ENCODE peak calls at places on chromosomes 2 and 18, in nine cellular contexts. One of them, this sample, is unnamed. For H3K36me3, the result is how much of the 10 kb centered on the place peaks cover.

GRCh38 chr2:119254601-119255080 is 31.0 kb downstream of the STEAP3 start:
- DNase-seq in neuronal stem cell: no peak
- DNase-seq in K562: no peak
- DNase-seq in astrocyte: no peak
- DNase-seq in mammary epithelial cell: no peak
- DNase-seq in adrenal gland: no peak
- DNase-seq in aorta: peak
- DNase-seq in trophoblast cell: no peak
- DNase-seq in pancreas: no peak
- DNase-seq in this sample: no peak

GRCh38 chr2:2939078-2939795 is 438.4 kb downstream of the EIPR1 start:
- DNase-seq in neuronal stem cell: no peak
- DNase-seq in K562: no peak
- DNase-seq in astrocyte: no peak
- DNase-seq in mammary epithelial cell: no peak
- DNase-seq in adrenal gland: no peak
- DNase-seq in aorta: no peak
- DNase-seq in trophoblast cell: no peak
- DNase-seq in pancreas: no peak
- DNase-seq in this sample: no peak

GRCh38 chr18:37042381-37042780 is 213.5 kb downstream of the KIAA1328 start:
- DNase-seq in neuronal stem cell: no peak
- DNase-seq in K562: no peak
- DNase-seq in astrocyte: no peak
- DNase-seq in mammary epithelial cell: no peak
- DNase-seq in adrenal gland: no peak
- DNase-seq in aorta: no peak
- DNase-seq in trophoblast cell: no peak
- DNase-seq in pancreas: no peak
- DNase-seq in this sample: no peak

GRCh38 chr2:153455856-153456255 is 22.7 kb downstream of the RPRM start:
- DNase-seq in neuronal stem cell: no peak
- DNase-seq in K562: no peak
- DNase-seq in astrocyte: no peak
- DNase-seq in mammary epithelial cell: no peak
- DNase-seq in adrenal gland: no peak
- DNase-seq in aorta: no peak
- DNase-seq in trophoblast cell: no peak
- DNase-seq in pancreas: no peak
- DNase-seq in this sample: no peak

GRCh38 chr2:113357071-113357470 is 78.3 kb upstream of the PAX8 start:
- DNase-seq in neuronal stem cell: no peak
- DNase-seq in K562: no peak
- DNase-seq in astrocyte: no peak
- DNase-seq in mammary epithelial cell: no peak
- DNase-seq in adrenal gland: no peak
- DNase-seq in aorta: no peak
- DNase-seq in trophoblast cell: no peak
- DNase-seq in pancreas: no peak
- DNase-seq in this sample: no peak

GRCh38 chr2:100482741-100483140 is 12.5 kb downstream of the NMS start:
- DNase-seq in neuronal stem cell: no peak
- DNase-seq in K562: peak
- DNase-seq in astrocyte: no peak
- DNase-seq in mammary epithelial cell: no peak
- DNase-seq in adrenal gland: no peak
- DNase-seq in aorta: no peak
- DNase-seq in trophoblast cell: no peak
- DNase-seq in pancreas: no peak
- DNase-seq in this sample: no peak

GRCh38 chr2:223989860-223990237 is 32.6 kb downstream of the MRPL44 start:
- DNase-seq in neuronal stem cell: no peak
- DNase-seq in K562: no peak
- DNase-seq in astrocyte: no peak
- DNase-seq in mammary epithelial cell: no peak
- DNase-seq in adrenal gland: no peak
- DNase-seq in aorta: no peak
- DNase-seq in trophoblast cell: no peak
- DNase-seq in pancreas: no peak
- DNase-seq in this sample: no peak

GRCh38 chr2:222919841-222920609 is 59.2 kb downstream of the ACSL3 start:
- DNase-seq in neuronal stem cell: no peak
- DNase-seq in K562: peak
- DNase-seq in astrocyte: peak
- DNase-seq in mammary epithelial cell: peak
- DNase-seq in adrenal gland: no peak
- DNase-seq in aorta: no peak
- DNase-seq in trophoblast cell: no peak
- DNase-seq in pancreas: no peak
- DNase-seq in this sample: no peak

GRCh38 chr18:1052301-1052700 is 147.6 kb downstream of the ADCYAP1 start:
- DNase-seq in neuronal stem cell: no peak
- DNase-seq in K562: no peak
- DNase-seq in astrocyte: no peak
- DNase-seq in mammary epithelial cell: no peak
- DNase-seq in adrenal gland: no peak
- DNase-seq in aorta: no peak
- DNase-seq in trophoblast cell: no peak
- DNase-seq in pancreas: no peak
- DNase-seq in this sample: no peak

GRCh38 chr2:60468390-60469085 is 84.9 kb downstream of the BCL11A start:
- DNase-seq in neuronal stem cell: no peak
- DNase-seq in K562: no peak
- DNase-seq in astrocyte: peak
- DNase-seq in mammary epithelial cell: peak
- DNase-seq in adrenal gland: no peak
- DNase-seq in aorta: no peak
- DNase-seq in trophoblast cell: no peak
- DNase-seq in pancreas: no peak
- DNase-seq in this sample: no peak

DNA sequence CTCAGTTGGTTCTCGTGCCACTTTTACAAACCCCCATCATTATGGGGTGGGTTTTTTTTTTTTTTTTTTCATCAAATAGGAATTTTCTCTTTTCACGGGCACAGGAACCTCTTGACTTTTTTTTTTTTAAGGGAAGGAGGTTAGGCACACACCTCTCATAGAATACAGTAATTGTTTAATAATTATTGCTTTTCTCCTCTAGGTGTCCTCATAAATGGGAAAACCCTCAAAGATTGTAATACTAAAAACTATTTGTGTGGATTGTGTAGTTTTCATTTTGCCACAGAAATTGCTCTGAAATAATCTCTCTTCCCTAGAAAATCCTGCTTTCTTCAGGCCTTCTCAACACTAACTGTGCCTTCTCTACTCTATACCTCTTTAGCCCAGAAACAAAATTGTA is 147.3 kb downstream of the GREB1L start:
- DNase-seq in neuronal stem cell: no peak
- DNase-seq in K562: no peak
- DNase-seq in astrocyte: no peak
- DNase-seq in mammary epithelial cell: no peak
- DNase-seq in adrenal gland: no peak
- DNase-seq in aorta: no peak
- DNase-seq in trophoblast cell: no peak
- DNase-seq in pancreas: no peak
- DNase-seq in this sample: no peak
- H3K36me3 ChIP-seq in neuronal stem cell: under half
- H3K36me3 ChIP-seq in K562: under half
- H3K36me3 ChIP-seq in astrocyte: under half
- H3K36me3 ChIP-seq in mammary epithelial cell: under half
- H3K36me3 ChIP-seq in adrenal gland: under half
- H3K36me3 ChIP-seq in aorta: under half
- H3K36me3 ChIP-seq in trophoblast cell: under half
- H3K36me3 ChIP-seq in pancreas: under half
- H3K36me3 ChIP-seq in this sample: under half

DNA sequence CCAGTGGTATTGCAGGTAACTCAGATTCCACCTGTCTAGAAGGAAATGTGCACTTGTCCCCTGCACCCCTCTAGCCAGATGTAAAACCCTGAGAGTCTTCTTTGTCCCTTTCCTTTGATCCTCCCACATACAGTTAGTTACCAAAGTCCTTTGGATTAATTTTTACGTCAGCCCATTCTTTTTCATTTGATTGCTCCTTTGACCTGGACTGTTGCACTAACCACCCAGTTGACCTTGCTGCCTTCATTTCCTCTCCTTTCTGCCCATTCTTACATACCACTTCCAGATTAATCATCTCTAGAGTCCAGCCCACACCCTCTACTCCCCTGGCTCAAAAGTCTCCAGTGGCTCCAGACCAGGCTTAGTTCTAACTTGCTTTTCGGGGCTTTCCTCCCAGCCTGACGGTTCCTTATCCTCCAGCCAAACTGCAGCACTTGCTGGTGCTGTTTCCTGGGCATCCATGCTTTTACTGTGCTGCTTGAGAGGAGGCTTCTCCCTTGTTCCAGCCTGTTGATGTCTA is 99.3 kb downstream of the SPTBN1 start:
- DNase-seq in neuronal stem cell: no peak
- DNase-seq in K562: no peak
- DNase-seq in astrocyte: no peak
- DNase-seq in mammary epithelial cell: peak
- DNase-seq in adrenal gland: no peak
- DNase-seq in aorta: no peak
- DNase-seq in trophoblast cell: no peak
- DNase-seq in pancreas: no peak
- DNase-seq in this sample: no peak
- H3K36me3 ChIP-seq in neuronal stem cell: under half
- H3K36me3 ChIP-seq in K562: under half
- H3K36me3 ChIP-seq in astrocyte: under half
- H3K36me3 ChIP-seq in mammary epithelial cell: under half
- H3K36me3 ChIP-seq in adrenal gland: under half
- H3K36me3 ChIP-seq in aorta: under half
- H3K36me3 ChIP-seq in trophoblast cell: under half
- H3K36me3 ChIP-seq in pancreas: under half
- H3K36me3 ChIP-seq in this sample: under half

GRCh38 chr2:151721161-151721560 is 13.1 kb downstream of the NEB start:
- DNase-seq in neuronal stem cell: no peak
- DNase-seq in K562: no peak
- DNase-seq in astrocyte: no peak
- DNase-seq in mammary epithelial cell: no peak
- DNase-seq in adrenal gland: peak
- DNase-seq in aorta: no peak
- DNase-seq in trophoblast cell: no peak
- DNase-seq in pancreas: no peak
- DNase-seq in this sample: no peak
- H3K36me3 ChIP-seq in neuronal stem cell: under half
- H3K36me3 ChIP-seq in K562: under half
- H3K36me3 ChIP-seq in astrocyte: under half
- H3K36me3 ChIP-seq in mammary epithelial cell: under half
- H3K36me3 ChIP-seq in adrenal gland: under half
- H3K36me3 ChIP-seq in aorta: under half
- H3K36me3 ChIP-seq in trophoblast cell: under half
- H3K36me3 ChIP-seq in pancreas: under half
- H3K36me3 ChIP-seq in this sample: under half

DNA sequence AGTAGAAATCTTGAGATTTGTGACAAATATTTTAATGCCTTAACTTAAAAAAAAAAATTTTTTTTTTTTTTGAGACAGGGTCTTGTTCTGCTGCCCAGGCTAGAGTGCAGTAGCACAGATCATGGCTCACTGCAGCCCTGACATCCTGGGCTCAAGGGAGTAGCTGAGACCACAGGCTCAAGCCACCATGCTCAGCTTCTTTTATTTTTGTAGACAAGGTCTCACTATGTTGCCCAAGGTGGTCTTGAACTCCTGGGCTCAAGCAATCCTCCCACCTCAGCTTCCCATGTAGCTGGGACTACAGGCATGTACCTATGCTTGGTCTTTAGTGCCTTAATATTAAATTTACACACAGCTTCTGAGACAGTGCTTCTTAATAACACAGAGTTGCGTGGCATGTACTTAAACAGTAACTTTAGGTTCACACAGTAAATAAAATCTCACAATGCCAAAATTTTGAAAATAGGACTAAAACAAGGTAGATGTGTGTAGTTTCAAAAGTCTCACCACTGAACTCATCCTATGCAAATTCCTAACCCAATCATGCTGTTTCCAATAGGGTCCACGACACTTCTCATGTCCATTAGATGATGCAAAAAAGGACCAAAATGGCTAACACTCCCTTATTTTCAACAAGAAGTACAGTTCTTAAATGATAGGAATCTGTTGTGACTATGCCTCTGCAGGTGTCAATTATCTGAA is 4.1 kb downstream of the HSPD1 start:
- DNase-seq in neuronal stem cell: no peak
- DNase-seq in K562: no peak
- DNase-seq in astrocyte: no peak
- DNase-seq in mammary epithelial cell: no peak
- DNase-seq in adrenal gland: no peak
- DNase-seq in aorta: no peak
- DNase-seq in trophoblast cell: no peak
- DNase-seq in pancreas: no peak
- DNase-seq in this sample: no peak
- H3K36me3 ChIP-seq in neuronal stem cell: under half
- H3K36me3 ChIP-seq in K562: half or more
- H3K36me3 ChIP-seq in astrocyte: half or more
- H3K36me3 ChIP-seq in mammary epithelial cell: half or more
- H3K36me3 ChIP-seq in adrenal gland: half or more
- H3K36me3 ChIP-seq in aorta: under half
- H3K36me3 ChIP-seq in trophoblast cell: under half
- H3K36me3 ChIP-seq in pancreas: under half
- H3K36me3 ChIP-seq in this sample: half or more

DNA sequence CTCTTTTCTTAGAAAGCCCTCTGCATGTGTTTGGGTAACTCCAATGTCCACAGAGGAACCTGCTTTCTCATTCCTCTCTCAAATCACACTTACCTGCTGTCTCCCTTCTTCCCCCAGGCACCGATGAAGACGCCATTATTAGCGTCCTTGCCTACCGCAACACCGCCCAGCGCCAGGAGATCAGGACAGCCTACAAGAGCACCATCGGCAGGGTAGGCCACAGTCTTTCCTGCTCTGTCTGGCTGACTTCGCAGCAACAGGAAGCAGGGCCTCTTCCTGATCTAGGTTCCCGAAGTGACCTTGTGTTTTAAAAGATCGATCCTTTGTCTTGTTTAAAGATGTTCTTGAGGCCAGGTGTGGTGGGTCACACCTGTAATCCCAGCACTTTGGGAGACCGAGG is 25.0 kb upstream of the GMCL1 start:
- DNase-seq in neuronal stem cell: no peak
- DNase-seq in K562: no peak
- DNase-seq in astrocyte: no peak
- DNase-seq in mammary epithelial cell: no peak
- DNase-seq in adrenal gland: no peak
- DNase-seq in aorta: no peak
- DNase-seq in trophoblast cell: no peak
- DNase-seq in pancreas: no peak
- DNase-seq in this sample: no peak
- H3K36me3 ChIP-seq in neuronal stem cell: under half
- H3K36me3 ChIP-seq in K562: under half
- H3K36me3 ChIP-seq in astrocyte: under half
- H3K36me3 ChIP-seq in mammary epithelial cell: under half
- H3K36me3 ChIP-seq in adrenal gland: under half
- H3K36me3 ChIP-seq in aorta: under half
- H3K36me3 ChIP-seq in trophoblast cell: under half
- H3K36me3 ChIP-seq in pancreas: under half
- H3K36me3 ChIP-seq in this sample: under half